ENCODE peak calls at places on chromosomes 11 and 22, in seven cellular contexts. D, Y, B, O, I, E and R are unnamed samples.

GRCh38 chr22:47446821-47447810 is 684.7 kb downstream of the TBC1D22A start:
- DNase-seq in E (no peak), I (no peak), Y (no peak), D (no peak), O (no peak), B (no peak), R (no peak)

GRCh38 chr11:119584193-119585037 is 144.6 kb downstream of the NECTIN1 start:
- DNase-seq in D (peak; percentile 50), Y (no peak), I (peak; percentile 53), O (peak; percentile 38), E (no peak), B (peak; percentile 62), R (peak; percentile 36)

GRCh38 chr11:20668844-20669832 is at the start of gene NELL1:
- DNase-seq in B (peak; percentile 38), O (no peak), Y (no peak), D (no peak), I (peak; percentile 59), E (no peak), R (peak; percentile 33)

GRCh38 chr11:1087279-1087960 is 12.7 kb downstream of the MUC2 start:
- DNase-seq in I (peak; percentile 9), O (no peak), Y (peak; percentile 6), B (no peak), E (no peak), D (no peak), R (no peak)

GRCh38 chr11:73285721-73286120 is 13.6 kb downstream of the P2RY6 start:
- DNase-seq in O (no peak), I (no peak), D (no peak), E (no peak), B (no peak), Y (no peak), R (no peak)

GRCh38 chr22:31604137-31604705 is 57.8 kb downstream of the PISD start:
- DNase-seq in E (no peak), I (no peak), O (no peak), D (no peak), Y (no peak), B (no peak), R (no peak)

GRCh38 chr11:62242021-62242420 is at the start of gene SCGB1D2:
- DNase-seq in Y (no peak), B (peak; percentile 21), D (no peak), E (no peak), I (no peak), O (no peak), R (peak; percentile 76)

GRCh38 chr11:62912268-62912667 is 8.9 kb downstream of the CHRM1 start:
- DNase-seq in D (no peak), E (no peak), I (no peak), Y (no peak), B (no peak), O (no peak), R (no peak)

GRCh38 chr11:45264839-45265515 is 21.2 kb downstream of the SYT13 start:
- DNase-seq in O (no peak), B (no peak), Y (no peak), I (no peak), D (no peak), E (no peak), R (no peak)

GRCh38 chr22:37378642-37379058 is 48.6 kb downstream of the ELFN2 start:
- DNase-seq in I (no peak), O (no peak), E (no peak), Y (no peak), B (no peak), D (no peak), R (no peak)

GRCh38 chr22:44071760-44072159 is 47.7 kb downstream of the PARVB start:
- DNase-seq in E (no peak), B (no peak), I (no peak), O (no peak), D (no peak), Y (no peak), R (no peak)